ENCODE peak calls at places on chromosomes 5 and 9, in ten cellular contexts. I is A673; Q is mammary epithelial cell; V is left ventricle myocardium inferior; X is lower lobe of right lung; E is fibroblast of lung; F is ovary; B is tibial nerve; A is Jurkat, Clone E6-1; U is adrenal gland. K is an unnamed sample.

GRCh38 chr9:134700636-134701350 is 59.2 kb downstream of the COL5A1 start:
- DNase-seq in Q (no peak), X (no peak), I (no peak), A (peak), F (no peak), E (no peak), B (no peak), U (no peak), V (no peak), K (no peak)

GRCh38 chr5:75465480-75465879 is 45.9 kb downstream of the CERT1 start:
- DNase-seq in Q (no peak), X (no peak), I (peak), B (no peak), F (no peak), V (no peak), E (peak), U (no peak), A (no peak), K (no peak)

GRCh38 chr9:70407081-70407503 is 7.4 kb downstream of the KLF9 start:
- DNase-seq in X (no peak), U (no peak), E (peak), I (no peak), B (no peak), F (no peak), A (no peak), Q (peak), V (no peak), K (peak)

GRCh38 chr9:121156263-121156731 is 45.4 kb downstream of the RAB14 start:
- DNase-seq in I (no peak), A (no peak), F (no peak), Q (peak), U (no peak), V (no peak), B (no peak), X (no peak), E (peak), K (peak)

GRCh38 chr5:148910686-148911361 is 84.4 kb downstream of the ADRB2 start:
- DNase-seq in V (peak), X (peak), U (no peak), B (peak), Q (peak), I (peak), F (no peak), A (no peak), E (peak), K (peak)

GRCh38 chr5:14665949-14666741 is 1.6 kb downstream of the OTULIN start:
- DNase-seq in F (no peak), X (no peak), A (peak), V (no peak), Q (peak), B (no peak), E (no peak), U (no peak), I (peak), K (no peak)

GRCh38 chr9:128946945-128947422 is 419 bp downstream of the DOLK start:
- DNase-seq in A (no peak), E (peak), F (peak), U (peak), B (peak), V (no peak), I (no peak), Q (peak), X (peak), K (no peak)

GRCh38 chr5:79001471-79001870 is 16.4 kb upstream of the ARSB start:
- DNase-seq in F (no peak), X (no peak), I (no peak), A (no peak), Q (no peak), V (no peak), E (no peak), B (no peak), U (no peak), K (no peak)

GRCh38 chr5:14035859-14036440 is 91.5 kb upstream of the DNAH5 start:
- DNase-seq in X (no peak), U (no peak), E (peak), B (peak), V (no peak), A (no peak), F (no peak), I (peak), Q (peak), K (peak)

GRCh38 chr9:136740971-136741884 is 1.5 kb downstream of the LCN10 start:
- DNase-seq in A (no peak), E (peak), V (peak), Q (no peak), X (no peak), U (peak), B (no peak), I (no peak), F (no peak), K (no peak)

GRCh38 chr5:96008987-96009647 is 47.5 kb upstream of the ELL2 start:
- DNase-seq in X (no peak), U (no peak), Q (peak), V (no peak), E (no peak), B (no peak), I (no peak), A (no peak), F (no peak), K (no peak)

GRCh38 chr9:13513710-13514444 is 234.4 kb upstream of the MPDZ start:
- DNase-seq in U (no peak), X (no peak), E (peak), A (no peak), V (no peak), I (no peak), B (no peak), F (no peak), Q (peak), K (no peak)

GRCh38 chr5:177357459-177358332 is at the start of gene RGS14:
- DNase-seq in V (peak), B (peak), E (no peak), A (peak), I (peak), U (no peak), F (no peak), X (peak), Q (peak), K (no peak)

GRCh38 chr5:133366438-133366837 is 245.9 kb downstream of the FSTL4 start:
- DNase-seq in U (no peak), B (no peak), A (no peak), V (no peak), I (no peak), X (no peak), E (no peak), F (no peak), Q (peak), K (no peak)

GRCh38 chr5:98933446-98934072 is 4.8 kb upstream of the CHD1 start:
- DNase-seq in E (no peak), B (no peak), X (no peak), F (no peak), V (no peak), A (no peak), U (no peak), Q (no peak), I (no peak), K (no peak)

GRCh38 chr5:113128931-113129330 is 152.3 kb downstream of the DCP2 start:
- DNase-seq in I (no peak), B (no peak), X (no peak), Q (no peak), V (no peak), F (no peak), E (no peak), A (no peak), U (no peak), K (no peak)

GRCh38 chr5:104556957-104557356 is 994.4 kb upstream of the NUDT12 start:
- DNase-seq in F (no peak), X (no peak), U (no peak), A (no peak), B (no peak), V (no peak), I (no peak), E (no peak), Q (no peak), K (no peak)

GRCh38 chr5:132310141-132310834 is 16.1 kb downstream of the SLC22A4 start:
- DNase-seq in E (no peak), Q (no peak), X (no peak), V (no peak), U (no peak), I (no peak), F (no peak), B (no peak), A (no peak), K (no peak)

GRCh38 chr9:14608521-14608920 is 84.7 kb downstream of the ZDHHC21 start:
- DNase-seq in V (no peak), E (no peak), F (no peak), X (no peak), Q (no peak), A (no peak), B (no peak), U (no peak), I (no peak), K (no peak)

GRCh38 chr9:113535756-113536155 is 72.2 kb downstream of the RGS3 start:
- DNase-seq in V (no peak), Q (no peak), U (no peak), I (no peak), A (no peak), X (no peak), B (no peak), F (no peak), E (no peak), K (no peak)

GRCh38 chr5:109246841-109247592 is 162.8 kb downstream of the PJA2 start:
- DNase-seq in I (no peak), E (no peak), F (no peak), A (no peak), X (no peak), V (no peak), B (no peak), Q (no peak), U (no peak), K (no peak)

GRCh38 chr9:83154087-83154736 is 91.3 kb upstream of the RASEF start:
- DNase-seq in B (no peak), F (no peak), E (peak), Q (peak), I (no peak), X (no peak), A (peak), U (no peak), V (no peak), K (peak)

GRCh38 chr9:127966416-127967150 is 14.2 kb downstream of the EEIG1 start:
- DNase-seq in V (peak), Q (no peak), I (peak), X (no peak), B (no peak), F (no peak), E (no peak), A (no peak), U (no peak), K (no peak)

GRCh38 chr9:8331507-8331906 is 531.9 kb upstream of the DMAC1 start:
- DNase-seq in I (no peak), E (no peak), B (no peak), A (no peak), Q (no peak), U (no peak), F (no peak), V (no peak), X (no peak), K (no peak)

GRCh38 chr5:143177263-143177994 is 226.1 kb downstream of the NR3C1 start:
- DNase-seq in F (no peak), I (peak), E (peak), Q (peak), A (no peak), U (no peak), X (no peak), B (no peak), V (no peak), K (peak)

GRCh38 chr5:172666251-172666650 is 25.2 kb downstream of the NEURL1B start:
- DNase-seq in Q (no peak), U (no peak), V (no peak), A (no peak), F (no peak), B (no peak), I (no peak), E (no peak), X (no peak), K (no peak)

GRCh38 chr9:112355305-112355953 is 22.0 kb upstream of the PTBP3 start:
- DNase-seq in F (peak), X (peak), A (peak), I (no peak), Q (no peak), U (no peak), V (no peak), B (no peak), E (peak), K (no peak)

GRCh38 chr9:88077071-88077617 is 61.1 kb downstream of the SPATA31C2 start:
- DNase-seq in U (no peak), F (no peak), B (no peak), X (no peak), A (no peak), E (no peak), I (no peak), Q (peak), V (no peak), K (no peak)

GRCh38 chr5:165139262-165139661 is 1633.8 kb downstream of the MAT2B start:
- DNase-seq in X (no peak), E (no peak), B (no peak), Q (no peak), V (no peak), A (no peak), F (no peak), U (no peak), I (no peak), K (no peak)

GRCh38 chr9:95206143-95206542 is 111.4 kb downstream of the FANCC start:
- DNase-seq in X (no peak), A (no peak), B (no peak), Q (no peak), E (peak), U (no peak), F (no peak), V (no peak), I (peak), K (no peak)

GRCh38 chr9:105280730-105281129 is 36.3 kb downstream of the SLC44A1 start:
- DNase-seq in E (no peak), A (no peak), V (no peak), F (no peak), I (no peak), B (no peak), Q (peak), U (no peak), X (no peak), K (no peak)

GRCh38 chr5:126443374-126443851 is 20.2 kb downstream of the GRAMD2B start:
- DNase-seq in I (no peak), F (no peak), A (no peak), U (no peak), B (no peak), E (no peak), Q (no peak), X (no peak), V (no peak), K (no peak)

GRCh38 chr9:72509635-72510034 is 11.8 kb upstream of the TMC1 start:
- DNase-seq in X (no peak), E (no peak), B (no peak), U (no peak), F (no peak), I (no peak), A (no peak), Q (peak), V (no peak), K (no peak)

DNA sequence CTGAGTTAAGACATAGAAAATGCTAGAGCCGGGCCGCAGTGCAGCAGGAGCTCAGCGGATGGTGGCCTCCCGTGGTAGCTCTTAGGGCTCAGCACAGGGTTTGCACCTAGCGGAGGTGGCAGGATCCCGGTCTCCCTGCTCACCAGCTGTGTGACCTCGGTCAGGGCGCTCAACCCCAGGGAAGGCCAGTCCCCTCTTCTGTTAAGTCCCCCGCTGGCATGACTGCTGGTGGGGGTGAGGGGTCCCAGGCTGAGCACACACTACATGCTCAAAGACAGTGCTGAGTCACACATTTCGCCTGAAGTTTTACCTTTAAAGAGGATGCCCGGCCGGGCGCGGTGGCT is 39.0 kb downstream of the HRH2 start:
- DNase-seq in V (no peak), E (no peak), B (no peak), Q (no peak), U (no peak), I (no peak), A (no peak), X (no peak), F (no peak), K (no peak)
- H3K4me3 ChIP-seq in V (no peak), E (no peak), B (no peak), Q (no peak), U (no peak), I (no peak), A (no peak), X (no peak), F (no peak), K (no peak)

DNA sequence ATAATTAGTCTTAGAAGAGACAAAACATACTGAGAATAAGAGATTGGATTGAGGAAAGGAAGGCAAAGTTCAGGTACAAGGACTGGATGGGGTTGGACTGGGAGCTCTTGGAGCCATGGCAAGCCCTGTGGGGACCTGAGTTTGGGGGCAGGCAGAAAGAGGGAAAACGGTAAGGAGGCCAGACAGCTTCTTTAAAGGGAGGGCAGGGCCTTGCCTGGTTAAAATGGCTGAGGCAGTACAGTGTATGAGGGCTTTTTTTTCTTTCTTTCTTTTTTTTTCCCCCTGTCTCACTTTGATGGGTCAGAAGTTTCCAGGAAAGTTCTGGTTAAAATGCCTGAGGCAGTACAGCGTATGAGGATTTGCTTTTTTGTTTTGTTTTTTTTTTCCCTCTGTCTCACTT is 16.7 kb downstream of the SNX18 start:
- DNase-seq in Q (no peak), X (no peak), A (no peak), E (no peak), F (no peak), V (no peak), I (no peak), B (no peak), U (no peak), K (no peak)
- H3K4me3 ChIP-seq in Q (no peak), X (no peak), A (no peak), E (no peak), F (no peak), V (peak), I (no peak), B (no peak), U (no peak), K (no peak)

DNA sequence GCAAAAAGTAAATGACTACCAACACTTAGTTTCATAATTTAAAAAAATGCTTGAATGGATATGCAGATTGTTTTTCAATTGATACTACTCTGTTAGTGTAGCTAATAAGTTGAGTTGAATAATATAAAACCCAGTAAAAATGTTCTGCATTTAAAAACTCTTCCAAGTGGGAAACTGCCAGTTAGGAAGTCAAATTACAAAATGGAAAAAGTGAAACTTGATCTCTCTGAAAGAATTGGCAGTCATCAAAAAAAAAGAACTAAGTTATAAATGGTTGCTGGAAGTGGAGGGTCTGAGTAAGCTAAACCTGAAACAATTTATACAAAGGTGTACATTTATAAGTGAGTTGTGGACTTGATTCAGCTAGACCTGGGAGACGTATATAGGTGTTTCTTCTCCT is 52.4 kb downstream of the VCAN start:
- DNase-seq in U (no peak), B (no peak), Q (no peak), X (no peak), E (peak), A (no peak), F (no peak), V (no peak), I (no peak), K (no peak)
- H3K4me3 ChIP-seq in U (no peak), B (no peak), Q (no peak), X (no peak), E (no peak), A (no peak), F (no peak), V (no peak), I (no peak), K (no peak)

DNA sequence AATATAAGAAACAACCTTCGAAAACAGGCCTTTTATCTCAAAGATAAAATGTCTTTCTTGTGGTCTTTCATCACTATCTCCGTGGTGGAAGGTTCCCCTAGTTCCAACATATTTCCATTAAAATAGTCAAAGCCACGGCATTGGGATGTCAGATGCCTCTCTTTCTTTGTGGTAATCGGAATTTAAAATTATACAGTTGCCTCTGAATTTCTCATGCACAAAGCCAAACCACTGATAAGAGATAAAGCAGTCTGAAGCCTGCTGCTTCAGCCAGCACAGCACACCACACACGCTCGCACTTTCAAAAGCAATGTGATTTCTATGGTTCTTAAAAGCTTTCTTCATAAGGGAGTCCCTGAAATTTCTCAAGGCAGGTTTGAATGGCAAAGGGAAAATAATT is 85.9 kb upstream of the PPP1R2B start:
- DNase-seq in X (no peak), U (no peak), Q (no peak), E (no peak), F (no peak), V (no peak), B (no peak), A (peak), I (no peak), K (no peak)
- H3K4me3 ChIP-seq in X (no peak), U (no peak), Q (no peak), E (no peak), F (no peak), V (no peak), B (no peak), A (no peak), I (no peak), K (no peak)